ENCODE peak calls at places on chromosome 22, in seven cellular contexts. U is upper lobe of left lung, L is transverse colon, E is body of pancreas, X is fibroblast of lung, Z is psoas muscle, G is lower lobe of right lung. I is an unnamed sample.

GRCh38 chr22:20728523-20729190 is 45.3 kb upstream of the SERPIND1 start:
- DNase-seq in U (no peak), L (no peak), E (no peak), X (no peak), Z (no peak), G (no peak), I (no peak)

GRCh38 chr22:48920776-48921241 is 906.9 kb downstream of the BRD1 start:
- DNase-seq in U (peak; percentile 41), L (no peak), E (no peak), X (no peak), Z (no peak), G (no peak), I (peak; percentile 48)

GRCh38 chr22:48568736-48569330 is 1258.8 kb downstream of the BRD1 start:
- DNase-seq in U (peak; percentile 50), L (no peak), E (no peak), X (no peak), Z (peak; percentile 19), G (peak; percentile 24), I (peak; percentile 27)

GRCh38 chr22:49307870-49308269 is 519.8 kb downstream of the BRD1 start:
- DNase-seq in U (no peak), L (peak; percentile 3), E (no peak), X (no peak), Z (peak; percentile 29), G (no peak), I (peak; percentile 61)

GRCh38 chr22:50691521-50691920 is 18.9 kb downstream of the SHANK3 start:
- DNase-seq in U (no peak), L (peak; percentile 23), E (no peak), X (no peak), Z (no peak), G (no peak), I (peak; percentile 24)

GRCh38 chr22:30325065-30325720 is 1.5 kb downstream of the TBC1D10A start:
- DNase-seq in U (no peak), L (peak; percentile 73), E (peak; percentile 47), X (peak; percentile 88), Z (peak; percentile 28), G (no peak), I (peak; percentile 61)

GRCh38 chr22:47847281-47847890 is 1084.9 kb downstream of the TBC1D22A start:
- DNase-seq in U (no peak), L (no peak), E (no peak), X (no peak), Z (no peak), G (no peak), I (no peak)

GRCh38 chr22:46638601-46639431 is 18.6 kb downstream of the GRAMD4 start:
- DNase-seq in U (no peak), L (no peak), E (peak; percentile 77), X (no peak), Z (no peak), G (peak; percentile 76), I (no peak)

GRCh38 chr22:47805394-47805935 is 1043.0 kb downstream of the TBC1D22A start:
- DNase-seq in U (no peak), L (no peak), E (no peak), X (no peak), Z (no peak), G (no peak), I (no peak)

GRCh38 chr22:39832627-39833074 is 60.9 kb downstream of the ENTHD1 start:
- DNase-seq in U (no peak), L (no peak), E (no peak), X (no peak), Z (no peak), G (no peak), I (no peak)

GRCh38 chr22:39825661-39826102 is 67.9 kb downstream of the ENTHD1 start:
- DNase-seq in U (no peak), L (no peak), E (no peak), X (no peak), Z (no peak), G (no peak), I (no peak)

GRCh38 chr22:31615940-31616314 is 46.1 kb downstream of the PISD start:
- DNase-seq in U (no peak), L (no peak), E (no peak), X (no peak), Z (no peak), G (no peak), I (no peak)

GRCh38 chr22:45645150-45645525 is 26.5 kb upstream of the ATXN10 start:
- DNase-seq in U (no peak), L (no peak), E (no peak), X (no peak), Z (no peak), G (no peak), I (no peak)

GRCh38 chr22:49774499-49775151 is 53.0 kb downstream of the BRD1 start:
- DNase-seq in U (peak; percentile 69), L (no peak), E (no peak), X (no peak), Z (peak; percentile 34), G (no peak), I (no peak)

GRCh38 chr22:48488149-48488551 is 1339.5 kb downstream of the BRD1 start:
- DNase-seq in U (no peak), L (no peak), E (no peak), X (no peak), Z (no peak), G (no peak), I (no peak)

GRCh38 chr22:44185237-44186120 is 4.8 kb downstream of the PARVG start:
- DNase-seq in U (peak; percentile 61), L (no peak), E (no peak), X (no peak), Z (peak; percentile 17), G (no peak), I (peak; percentile 56)

GRCh38 chr22:44187652-44188230 is 7.0 kb downstream of the PARVG start:
- DNase-seq in U (peak; percentile 27), L (no peak), E (no peak), X (no peak), Z (peak; percentile 22), G (no peak), I (no peak)

GRCh38 chr22:44186121-44186510 is 5.4 kb downstream of the PARVG start:
- DNase-seq in U (no peak), L (no peak), E (no peak), X (no peak), Z (no peak), G (no peak), I (peak; percentile 33)

GRCh38 chr22:44188316-44188715 is 7.6 kb downstream of the PARVG start:
- DNase-seq in U (no peak), L (no peak), E (no peak), X (no peak), Z (no peak), G (no peak), I (peak; percentile 25)

GRCh38 chr22:44186737-44187136 is 6.0 kb downstream of the PARVG start:
- DNase-seq in U (no peak), L (no peak), E (no peak), X (no peak), Z (no peak), G (no peak), I (no peak)
- H3K4me1 ChIP-seq in U (peaks cover 12% of the 10 kb centered on the region), L (no peaks in the 10 kb centered on the region), E (no peaks in the 10 kb centered on the region), X (no peaks in the 10 kb centered on the region), Z (no peaks in the 10 kb centered on the region), G (peaks cover 4% of the 10 kb centered on the region), I (no peaks in the 10 kb centered on the region)

DNA sequence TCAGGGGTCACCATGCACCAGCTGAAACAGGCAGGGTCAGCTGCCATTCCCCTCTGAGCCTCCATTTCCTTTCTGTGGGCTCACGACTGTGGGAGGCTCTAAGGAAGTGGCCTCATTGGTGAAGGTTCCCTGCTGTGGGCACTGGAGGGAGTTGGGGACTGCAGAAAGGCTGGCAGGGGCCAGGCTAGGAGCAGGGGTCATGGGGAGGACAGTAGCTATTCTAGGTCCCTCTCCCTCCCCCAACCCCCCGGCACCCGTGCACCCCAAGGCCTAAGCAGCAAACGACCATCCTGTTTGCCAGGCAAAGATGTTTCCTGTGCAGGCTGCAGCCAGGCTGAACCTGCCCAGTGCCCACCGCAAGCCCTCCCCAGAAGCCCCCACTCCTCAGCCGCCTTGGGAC is 189.5 kb downstream of the MN1 start:
- DNase-seq in U (peak; percentile 29), L (no peak), E (no peak), X (no peak), Z (no peak), G (no peak), I (no peak)
- H3K27me3 ChIP-seq in U (peaks cover 14% of the 10 kb centered on the region), L (peaks cover 56% of the 10 kb centered on the region), E (no peaks in the 10 kb centered on the region), X (peaks cover 16% of the 10 kb centered on the region), Z (peaks cover 4% of the 10 kb centered on the region), G (peaks cover 34% of the 10 kb centered on the region), I (no peaks in the 10 kb centered on the region)

DNA sequence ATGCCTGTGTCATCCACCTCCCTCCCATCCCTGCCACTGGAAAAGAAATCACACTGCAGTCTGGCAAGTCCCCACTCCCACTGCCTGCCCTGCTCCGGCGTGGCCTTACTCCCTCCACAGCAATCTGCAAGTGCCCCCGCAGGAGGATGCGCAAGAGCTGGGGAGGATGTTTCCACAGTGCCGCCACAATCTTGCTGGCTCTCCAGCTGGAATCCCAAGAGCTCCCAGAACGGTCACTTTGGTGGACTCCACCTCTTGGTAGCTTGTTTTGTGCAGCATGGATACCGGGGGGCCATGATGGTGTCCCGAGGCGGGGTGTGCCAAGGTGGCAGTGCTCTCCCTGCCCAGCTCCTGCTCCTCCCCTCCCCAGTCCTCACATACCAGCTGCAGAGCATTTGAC is 76.3 kb downstream of the MICAL3 start:
- DNase-seq in U (no peak), L (no peak), E (no peak), X (no peak), Z (no peak), G (no peak), I (no peak)
- H3K4me1 ChIP-seq in U (peaks cover 20% of the 10 kb centered on the region), L (peaks cover 46% of the 10 kb centered on the region), E (peaks cover 54% of the 10 kb centered on the region), X (peaks cover 4% of the 10 kb centered on the region), Z (peaks cover 64% of the 10 kb centered on the region), G (peaks cover 25% of the 10 kb centered on the region), I (peaks cover 2% of the 10 kb centered on the region)

DNA sequence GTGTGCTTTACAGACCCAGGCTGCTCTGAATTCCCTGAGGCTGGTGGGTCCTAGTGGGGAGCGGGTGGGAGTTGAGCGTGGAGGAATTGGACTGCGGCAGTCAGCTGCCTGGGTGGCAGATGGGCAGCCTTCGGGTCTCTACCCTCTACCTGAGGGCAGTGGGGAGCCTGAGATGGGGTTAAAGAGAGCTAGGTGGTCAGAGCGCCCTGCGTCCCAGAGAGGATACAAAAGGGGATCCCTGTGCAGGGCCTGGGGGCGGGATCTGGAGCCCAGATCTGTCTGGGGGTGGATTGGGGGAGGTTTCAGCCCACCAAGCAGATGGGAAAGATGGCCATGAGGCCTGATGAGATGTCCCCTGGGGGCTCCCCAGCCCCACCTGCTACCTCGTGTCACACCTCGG is 18.2 kb downstream of the KCTD17 start:
- DNase-seq in U (no peak), L (no peak), E (no peak), X (no peak), Z (no peak), G (no peak), I (no peak)
- H3K27me3 ChIP-seq in U (peaks cover 7% of the 10 kb centered on the region), L (peaks cover 41% of the 10 kb centered on the region), E (no peaks in the 10 kb centered on the region), X (peaks cover 6% of the 10 kb centered on the region), Z (peaks cover 8% of the 10 kb centered on the region), G (peaks cover 29% of the 10 kb centered on the region), I (no peaks in the 10 kb centered on the region)

DNA sequence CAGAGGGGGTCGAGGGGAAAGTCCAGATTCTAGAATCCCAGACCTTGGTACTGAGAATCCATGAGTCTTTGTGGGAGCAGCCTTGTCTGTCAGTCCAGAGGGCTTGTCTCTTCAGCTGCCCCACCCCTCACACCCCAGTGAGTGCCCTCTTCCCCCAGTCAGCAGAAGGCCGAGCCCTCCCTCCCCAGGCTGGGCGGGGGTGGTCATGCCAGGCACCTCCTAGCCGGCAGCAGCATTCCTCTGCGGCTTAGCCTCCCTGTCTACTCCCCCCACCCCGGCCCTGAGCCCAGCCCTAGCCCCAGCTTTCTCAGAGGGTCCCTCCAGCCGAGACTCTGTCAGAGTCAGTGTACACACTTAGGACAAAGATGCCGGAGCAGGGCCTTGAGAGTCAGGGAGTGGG is 4.6 kb downstream of the SOX10 start:
- DNase-seq in U (no peak), L (no peak), E (no peak), X (no peak), Z (no peak), G (no peak), I (no peak)
- H3K4me1 ChIP-seq in U (no peaks in the 10 kb centered on the region), L (peaks cover 5% of the 10 kb centered on the region), E (peaks cover 8% of the 10 kb centered on the region), X (no peaks in the 10 kb centered on the region), Z (no peaks in the 10 kb centered on the region), G (no peaks in the 10 kb centered on the region), I (no peaks in the 10 kb centered on the region)